ENCODE peak calls at places on chromosomes 4 and X, in four cellular contexts. One of them, this sample, is unnamed.

GRCh38 chr4:186557486-186557885 is 2.1 kb upstream of the MTNR1A start:
- DNase-seq in upper lobe of right lung: no peak
- DNase-seq in gastrocnemius medialis: no peak
- DNase-seq in skeletal muscle cell: peak
- DNase-seq in this sample: no peak

GRCh38 chr4:8721621-8722020 is 129.1 kb downstream of the CPZ start:
- DNase-seq in upper lobe of right lung: no peak
- DNase-seq in skeletal muscle cell: no peak
- DNase-seq in gastrocnemius medialis: no peak
- DNase-seq in this sample: no peak

GRCh38 chrX:110104078-110104477 is 101.2 kb downstream of the TMEM164 start:
- DNase-seq in upper lobe of right lung: no peak
- DNase-seq in skeletal muscle cell: no peak
- DNase-seq in gastrocnemius medialis: no peak
- DNase-seq in this sample: no peak

GRCh38 chrX:18895157-18895952 is 88.6 kb downstream of the PHKA2 start:
- DNase-seq in skeletal muscle cell: no peak
- DNase-seq in upper lobe of right lung: peak
- DNase-seq in gastrocnemius medialis: peak
- DNase-seq in this sample: no peak

GRCh38 chr4:165443276-165443675 is 64.5 kb downstream of the CPE start:
- DNase-seq in gastrocnemius medialis: no peak
- DNase-seq in upper lobe of right lung: no peak
- DNase-seq in skeletal muscle cell: no peak
- DNase-seq in this sample: no peak

GRCh38 chrX:121256653-121257052 is 209.2 kb downstream of the GLUD2 start:
- DNase-seq in gastrocnemius medialis: no peak
- DNase-seq in skeletal muscle cell: peak
- DNase-seq in upper lobe of right lung: no peak
- DNase-seq in this sample: no peak

GRCh38 chrX:119692241-119693031 is 532 bp downstream of the SEPTIN6 start:
- DNase-seq in skeletal muscle cell: no peak
- DNase-seq in gastrocnemius medialis: no peak
- DNase-seq in upper lobe of right lung: peak
- DNase-seq in this sample: no peak

GRCh38 chrX:255923-256331 is 25.3 kb upstream of the PLCXD1 start:
- DNase-seq in skeletal muscle cell: no peak
- DNase-seq in upper lobe of right lung: peak
- DNase-seq in gastrocnemius medialis: no peak
- DNase-seq in this sample: no peak

GRCh38 chrX:7318661-7319060 is 170.7 kb upstream of the PUDP start:
- DNase-seq in upper lobe of right lung: no peak
- DNase-seq in gastrocnemius medialis: no peak
- DNase-seq in skeletal muscle cell: no peak
- DNase-seq in this sample: no peak

GRCh38 chr4:151641167-151641566 is 119.6 kb downstream of the GATB start:
- DNase-seq in gastrocnemius medialis: no peak
- DNase-seq in skeletal muscle cell: peak
- DNase-seq in upper lobe of right lung: no peak
- DNase-seq in this sample: no peak

GRCh38 chr4:96164814-96165351 is 325.0 kb downstream of the PDHA2 start:
- DNase-seq in upper lobe of right lung: no peak
- DNase-seq in skeletal muscle cell: peak
- DNase-seq in gastrocnemius medialis: no peak
- DNase-seq in this sample: peak

GRCh38 chr4:188032583-188032982 is 37.0 kb downstream of the ZFP42 start:
- DNase-seq in upper lobe of right lung: no peak
- DNase-seq in skeletal muscle cell: no peak
- DNase-seq in gastrocnemius medialis: no peak
- DNase-seq in this sample: no peak

GRCh38 chr4:3209551-3210325 is 39.2 kb upstream of the MSANTD1 start:
- DNase-seq in skeletal muscle cell: no peak
- DNase-seq in gastrocnemius medialis: no peak
- DNase-seq in upper lobe of right lung: no peak
- DNase-seq in this sample: no peak

GRCh38 chr4:166842795-166843261 is 391.5 kb downstream of the SPOCK3 start:
- DNase-seq in gastrocnemius medialis: no peak
- DNase-seq in skeletal muscle cell: no peak
- DNase-seq in upper lobe of right lung: no peak
- DNase-seq in this sample: no peak

GRCh38 chr4:95193391-95194224 is 355.2 kb downstream of the UNC5C start:
- DNase-seq in gastrocnemius medialis: no peak
- DNase-seq in upper lobe of right lung: no peak
- DNase-seq in skeletal muscle cell: no peak
- DNase-seq in this sample: no peak

GRCh38 chr4:94426783-94427182 is 25.0 kb upstream of the PDLIM5 start:
- DNase-seq in gastrocnemius medialis: no peak
- DNase-seq in upper lobe of right lung: no peak
- DNase-seq in skeletal muscle cell: no peak
- DNase-seq in this sample: no peak

GRCh38 chr4:25172964-25173917 is 13.0 kb upstream of the SEPSECS start:
- DNase-seq in upper lobe of right lung: no peak
- DNase-seq in gastrocnemius medialis: peak
- DNase-seq in skeletal muscle cell: peak
- DNase-seq in this sample: peak

GRCh38 chr4:56496241-56496640 is 9.3 kb upstream of the ARL9 start:
- DNase-seq in gastrocnemius medialis: no peak
- DNase-seq in skeletal muscle cell: no peak
- DNase-seq in upper lobe of right lung: no peak
- DNase-seq in this sample: no peak

GRCh38 chr4:111880116-111880515 is 265.1 kb upstream of the FAM241A start:
- DNase-seq in skeletal muscle cell: no peak
- DNase-seq in upper lobe of right lung: no peak
- DNase-seq in gastrocnemius medialis: no peak
- DNase-seq in this sample: peak

GRCh38 chr4:108556166-108556565 is 64.2 kb upstream of the RPL34 start:
- DNase-seq in upper lobe of right lung: no peak
- DNase-seq in skeletal muscle cell: no peak
- DNase-seq in gastrocnemius medialis: no peak
- DNase-seq in this sample: no peak

GRCh38 chrX:38275615-38276014 is 51.7 kb downstream of the RPGR start:
- DNase-seq in skeletal muscle cell: peak
- DNase-seq in upper lobe of right lung: no peak
- DNase-seq in gastrocnemius medialis: no peak
- DNase-seq in this sample: peak

GRCh38 chr4:5899881-5900280 is 7.0 kb upstream of the CRMP1 start:
- DNase-seq in skeletal muscle cell: no peak
- DNase-seq in gastrocnemius medialis: no peak
- DNase-seq in upper lobe of right lung: no peak
- DNase-seq in this sample: no peak
- H3K4me3 ChIP-seq in skeletal muscle cell: no peak
- H3K4me3 ChIP-seq in gastrocnemius medialis: no peak
- H3K4me3 ChIP-seq in upper lobe of right lung: no peak
- H3K4me3 ChIP-seq in this sample: no peak

GRCh38 chr4:162498168-162498567 is 334.4 kb upstream of the FSTL5 start:
- DNase-seq in skeletal muscle cell: no peak
- DNase-seq in upper lobe of right lung: no peak
- DNase-seq in gastrocnemius medialis: no peak
- DNase-seq in this sample: no peak
- H3K4me3 ChIP-seq in skeletal muscle cell: no peak
- H3K4me3 ChIP-seq in upper lobe of right lung: no peak
- H3K4me3 ChIP-seq in gastrocnemius medialis: no peak
- H3K4me3 ChIP-seq in this sample: no peak

GRCh38 chr4:169203891-169204290 is 66.9 kb downstream of the SH3RF1 start:
- DNase-seq in skeletal muscle cell: no peak
- DNase-seq in gastrocnemius medialis: no peak
- DNase-seq in upper lobe of right lung: no peak
- DNase-seq in this sample: no peak

GRCh38 chr4:169200361-169201030 is 70.3 kb downstream of the SH3RF1 start:
- DNase-seq in skeletal muscle cell: no peak
- DNase-seq in upper lobe of right lung: no peak
- DNase-seq in gastrocnemius medialis: no peak
- DNase-seq in this sample: no peak

GRCh38 chr4:169202878-169203277 is 67.9 kb downstream of the SH3RF1 start:
- DNase-seq in upper lobe of right lung: no peak
- DNase-seq in gastrocnemius medialis: no peak
- DNase-seq in skeletal muscle cell: no peak
- DNase-seq in this sample: no peak

GRCh38 chr4:169201144-169202124 is 69.3 kb downstream of the SH3RF1 start:
- DNase-seq in gastrocnemius medialis: no peak
- DNase-seq in upper lobe of right lung: no peak
- DNase-seq in skeletal muscle cell: no peak
- DNase-seq in this sample: no peak

DNA sequence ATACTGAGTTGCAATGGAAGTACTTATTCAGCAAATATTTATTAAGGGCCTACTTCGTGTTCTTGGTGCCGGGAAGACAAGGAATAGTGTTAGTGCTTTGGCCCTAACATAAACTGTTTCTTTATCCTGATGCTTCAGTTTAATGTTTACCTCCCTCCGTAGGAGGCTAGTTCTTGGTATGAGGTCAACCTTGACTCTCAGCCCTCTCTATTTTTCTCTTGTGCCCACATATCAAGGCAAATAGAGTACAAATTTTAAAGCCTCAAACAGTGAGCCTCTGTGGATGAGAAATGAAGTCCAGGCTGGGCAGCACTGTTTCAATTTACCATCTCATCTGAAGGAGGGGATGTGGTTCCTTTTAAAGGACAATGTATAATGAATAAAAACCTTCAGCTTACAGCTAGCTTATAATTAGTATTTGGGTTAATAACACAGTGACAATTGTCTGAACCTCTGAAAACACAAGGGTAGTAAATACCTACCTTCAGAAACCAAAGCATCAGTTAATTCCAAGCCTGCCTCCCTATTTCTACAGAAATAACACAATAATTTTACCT is 68.5 kb downstream of the SH3RF1 start:
- DNase-seq in upper lobe of right lung: no peak
- DNase-seq in skeletal muscle cell: no peak
- DNase-seq in gastrocnemius medialis: no peak
- DNase-seq in this sample: no peak
- H3K4me3 ChIP-seq in upper lobe of right lung: no peak
- H3K4me3 ChIP-seq in skeletal muscle cell: no peak
- H3K4me3 ChIP-seq in gastrocnemius medialis: no peak
- H3K4me3 ChIP-seq in this sample: no peak

GRCh38 chrX:154516655-154517100 is 646 bp upstream of the FAM3A start:
- DNase-seq in upper lobe of right lung: no peak
- DNase-seq in gastrocnemius medialis: no peak
- DNase-seq in skeletal muscle cell: no peak
- DNase-seq in this sample: no peak

GRCh38 chrX:154513662-154514204 is 2.3 kb downstream of the FAM3A start:
- DNase-seq in skeletal muscle cell: no peak
- DNase-seq in upper lobe of right lung: no peak
- DNase-seq in gastrocnemius medialis: no peak
- DNase-seq in this sample: no peak

GRCh38 chrX:154519389-154519788 is 3.4 kb upstream of the FAM3A start:
- DNase-seq in upper lobe of right lung: no peak
- DNase-seq in skeletal muscle cell: no peak
- DNase-seq in gastrocnemius medialis: no peak
- DNase-seq in this sample: no peak

GRCh38 chrX:154515803-154516654 is at the start of gene FAM3A:
- DNase-seq in skeletal muscle cell: peak
- DNase-seq in upper lobe of right lung: peak
- DNase-seq in gastrocnemius medialis: peak
- DNase-seq in this sample: peak

DNA sequence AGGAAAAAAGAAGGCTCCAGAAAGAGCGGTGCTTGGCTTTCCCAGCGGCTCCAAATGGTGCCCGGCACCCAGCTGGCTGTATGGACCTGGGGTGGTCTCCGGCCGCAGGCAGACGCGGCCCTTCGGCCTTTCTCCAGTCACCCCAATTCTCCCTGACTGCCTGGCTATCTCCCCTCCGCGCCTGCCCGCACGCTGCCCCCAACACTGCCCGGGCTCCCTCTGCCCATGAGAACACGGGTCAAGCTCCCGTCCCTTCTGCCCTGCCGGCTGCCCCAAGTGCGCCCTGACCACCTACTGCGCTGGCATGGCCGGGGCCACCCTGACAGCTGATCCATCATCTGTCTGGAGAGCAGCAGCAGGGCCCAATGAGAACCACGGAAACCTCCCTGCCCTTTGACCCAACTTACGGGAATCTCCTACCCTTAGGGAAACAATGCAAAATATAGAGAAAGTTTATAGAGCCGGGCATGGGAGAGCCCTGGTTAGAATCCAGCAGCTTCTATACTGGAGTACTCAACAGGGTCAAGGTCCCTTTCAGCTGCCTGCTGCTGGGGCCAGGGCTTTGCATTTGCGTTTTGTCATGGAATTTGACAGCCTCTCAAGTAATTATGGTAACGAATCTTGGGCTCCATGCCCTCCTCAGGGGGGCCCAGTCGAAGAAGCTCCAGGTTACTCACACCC is 1.2 kb upstream of the FAM3A start:
- DNase-seq in gastrocnemius medialis: no peak
- DNase-seq in upper lobe of right lung: no peak
- DNase-seq in skeletal muscle cell: no peak
- DNase-seq in this sample: no peak
- H3K4me3 ChIP-seq in gastrocnemius medialis: peak
- H3K4me3 ChIP-seq in upper lobe of right lung: peak
- H3K4me3 ChIP-seq in skeletal muscle cell: peak
- H3K4me3 ChIP-seq in this sample: no peak

GRCh38 chr4:87974856-87975462 is 555 bp upstream of the SPP1 start:
- DNase-seq in skeletal muscle cell: no peak
- DNase-seq in upper lobe of right lung: no peak
- DNase-seq in gastrocnemius medialis: no peak
- DNase-seq in this sample: no peak
- H3K4me3 ChIP-seq in skeletal muscle cell: no peak
- H3K4me3 ChIP-seq in upper lobe of right lung: no peak
- H3K4me3 ChIP-seq in gastrocnemius medialis: no peak
- H3K4me3 ChIP-seq in this sample: no peak

GRCh38 chr4:158770671-158771070 is 1.8 kb downstream of the FNIP2 start:
- DNase-seq in skeletal muscle cell: no peak
- DNase-seq in gastrocnemius medialis: no peak
- DNase-seq in upper lobe of right lung: no peak
- DNase-seq in this sample: no peak
- H3K4me3 ChIP-seq in skeletal muscle cell: no peak
- H3K4me3 ChIP-seq in gastrocnemius medialis: peak
- H3K4me3 ChIP-seq in upper lobe of right lung: peak
- H3K4me3 ChIP-seq in this sample: peak

GRCh38 chrX:24493740-24494543 is 28.9 kb downstream of the PDK3 start:
- DNase-seq in gastrocnemius medialis: no peak
- DNase-seq in upper lobe of right lung: no peak
- DNase-seq in skeletal muscle cell: no peak
- DNase-seq in this sample: no peak
- H3K4me3 ChIP-seq in gastrocnemius medialis: no peak
- H3K4me3 ChIP-seq in upper lobe of right lung: no peak
- H3K4me3 ChIP-seq in skeletal muscle cell: no peak
- H3K4me3 ChIP-seq in this sample: no peak